ENCODE peak calls at places on chromosome 19, in nine cellular contexts. One of them, this sample, is unnamed.

GRCh38 chr19:39428309-39429112 is 7.2 kb downstream of the RPS16 start:
- DNase-seq in NCI-H82: peak; percentile 63
- DNase-seq in uterus: peak; percentile 82
- DNase-seq in NCI-H187 treated with DMSO at 0.1 percent for 48 hours: no peak
- DNase-seq in cardiac muscle cell: peak; percentile 96
- DNase-seq in epithelial cell of esophagus: no peak
- DNase-seq in NCI-H1930: no peak
- DNase-seq in SW 1271: no peak
- DNase-seq in iPS-NIHi11: peak; percentile 84
- DNase-seq in this sample: peak; percentile 74

GRCh38 chr19:35031072-35031881 is 1.0 kb downstream of the SCN1B start:
- DNase-seq in NCI-H187 treated with DMSO at 0.1 percent for 48 hours: no peak
- DNase-seq in cardiac muscle cell: peak; percentile 42
- DNase-seq in epithelial cell of esophagus: no peak
- DNase-seq in iPS-NIHi11: peak; percentile 72
- DNase-seq in NCI-H1930: peak; percentile 41
- DNase-seq in uterus: peak; percentile 49
- DNase-seq in SW 1271: no peak
- DNase-seq in NCI-H82: peak; percentile 67
- DNase-seq in this sample: peak; percentile 54

GRCh38 chr19:16148443-16149045 is 5.1 kb downstream of the HSH2D start:
- DNase-seq in iPS-NIHi11: no peak
- DNase-seq in uterus: no peak
- DNase-seq in cardiac muscle cell: no peak
- DNase-seq in SW 1271: no peak
- DNase-seq in NCI-H187 treated with DMSO at 0.1 percent for 48 hours: no peak
- DNase-seq in NCI-H82: no peak
- DNase-seq in epithelial cell of esophagus: no peak
- DNase-seq in NCI-H1930: no peak
- DNase-seq in this sample: no peak

GRCh38 chr19:14097532-14098151 is 7.1 kb upstream of the SAMD1 start:
- DNase-seq in uterus: no peak
- DNase-seq in NCI-H82: peak; percentile 41
- DNase-seq in iPS-NIHi11: no peak
- DNase-seq in epithelial cell of esophagus: no peak
- DNase-seq in NCI-H1930: no peak
- DNase-seq in NCI-H187 treated with DMSO at 0.1 percent for 48 hours: no peak
- DNase-seq in SW 1271: no peak
- DNase-seq in cardiac muscle cell: no peak
- DNase-seq in this sample: no peak

GRCh38 chr19:18718846-18719458 is 35.5 kb downstream of the CRTC1 start:
- DNase-seq in cardiac muscle cell: no peak
- DNase-seq in NCI-H1930: no peak
- DNase-seq in NCI-H82: no peak
- DNase-seq in NCI-H187 treated with DMSO at 0.1 percent for 48 hours: no peak
- DNase-seq in uterus: no peak
- DNase-seq in SW 1271: no peak
- DNase-seq in epithelial cell of esophagus: no peak
- DNase-seq in iPS-NIHi11: no peak
- DNase-seq in this sample: no peak

GRCh38 chr19:46033401-46033800 is 7.4 kb downstream of the IGFL4 start:
- DNase-seq in NCI-H82: no peak
- DNase-seq in uterus: no peak
- DNase-seq in cardiac muscle cell: no peak
- DNase-seq in SW 1271: no peak
- DNase-seq in epithelial cell of esophagus: no peak
- DNase-seq in NCI-H187 treated with DMSO at 0.1 percent for 48 hours: no peak
- DNase-seq in iPS-NIHi11: no peak
- DNase-seq in NCI-H1930: no peak
- DNase-seq in this sample: no peak

GRCh38 chr19:2883686-2884439 is 16.7 kb downstream of the ZNF556 start:
- DNase-seq in epithelial cell of esophagus: no peak
- DNase-seq in cardiac muscle cell: no peak
- DNase-seq in iPS-NIHi11: no peak
- DNase-seq in NCI-H82: no peak
- DNase-seq in NCI-H187 treated with DMSO at 0.1 percent for 48 hours: no peak
- DNase-seq in NCI-H1930: no peak
- DNase-seq in uterus: no peak
- DNase-seq in SW 1271: no peak
- DNase-seq in this sample: no peak

GRCh38 chr19:18086590-18087138 is at the start of gene IL12RB1:
- DNase-seq in SW 1271: peak; percentile 11
- DNase-seq in uterus: no peak
- DNase-seq in cardiac muscle cell: no peak
- DNase-seq in NCI-H187 treated with DMSO at 0.1 percent for 48 hours: no peak
- DNase-seq in epithelial cell of esophagus: no peak
- DNase-seq in NCI-H82: no peak
- DNase-seq in iPS-NIHi11: no peak
- DNase-seq in NCI-H1930: no peak
- DNase-seq in this sample: no peak

GRCh38 chr19:5804516-5805464 is at the start of gene NRTN:
- DNase-seq in NCI-H82: peak; percentile 70
- DNase-seq in NCI-H187 treated with DMSO at 0.1 percent for 48 hours: no peak
- DNase-seq in NCI-H1930: peak; percentile 28
- DNase-seq in cardiac muscle cell: no peak
- DNase-seq in epithelial cell of esophagus: no peak
- DNase-seq in SW 1271: peak; percentile 13
- DNase-seq in uterus: no peak
- DNase-seq in iPS-NIHi11: peak; percentile 86
- DNase-seq in this sample: no peak

GRCh38 chr19:17926044-17926443 is 6.8 kb upstream of the CCDC124 start:
- DNase-seq in NCI-H82: no peak
- DNase-seq in SW 1271: no peak
- DNase-seq in NCI-H187 treated with DMSO at 0.1 percent for 48 hours: no peak
- DNase-seq in NCI-H1930: no peak
- DNase-seq in epithelial cell of esophagus: no peak
- DNase-seq in uterus: no peak
- DNase-seq in iPS-NIHi11: no peak
- DNase-seq in cardiac muscle cell: no peak
- DNase-seq in this sample: no peak

GRCh38 chr19:57241181-57241580 is 749 bp downstream of the ZNF805 start:
- DNase-seq in NCI-H187 treated with DMSO at 0.1 percent for 48 hours: no peak
- DNase-seq in SW 1271: no peak
- DNase-seq in iPS-NIHi11: no peak
- DNase-seq in NCI-H82: peak; percentile 6
- DNase-seq in NCI-H1930: no peak
- DNase-seq in uterus: no peak
- DNase-seq in cardiac muscle cell: peak; percentile 33
- DNase-seq in epithelial cell of esophagus: peak; percentile 23
- DNase-seq in this sample: no peak

GRCh38 chr19:18603255-18603957 is 3.2 kb downstream of the CRLF1 start:
- DNase-seq in cardiac muscle cell: peak; percentile 33
- DNase-seq in SW 1271: no peak
- DNase-seq in epithelial cell of esophagus: no peak
- DNase-seq in NCI-H1930: no peak
- DNase-seq in iPS-NIHi11: peak; percentile 65
- DNase-seq in uterus: no peak
- DNase-seq in NCI-H82: peak; percentile 71
- DNase-seq in NCI-H187 treated with DMSO at 0.1 percent for 48 hours: no peak
- DNase-seq in this sample: no peak

GRCh38 chr19:11194657-11195056 is 2.7 kb downstream of the KANK2 start:
- DNase-seq in cardiac muscle cell: peak; percentile 50
- DNase-seq in iPS-NIHi11: no peak
- DNase-seq in NCI-H1930: no peak
- DNase-seq in epithelial cell of esophagus: no peak
- DNase-seq in NCI-H187 treated with DMSO at 0.1 percent for 48 hours: no peak
- DNase-seq in uterus: no peak
- DNase-seq in SW 1271: no peak
- DNase-seq in NCI-H82: no peak
- DNase-seq in this sample: no peak

GRCh38 chr19:16851031-16851712 is 22.0 kb downstream of the SIN3B start:
- DNase-seq in cardiac muscle cell: no peak
- DNase-seq in uterus: no peak
- DNase-seq in NCI-H187 treated with DMSO at 0.1 percent for 48 hours: no peak
- DNase-seq in iPS-NIHi11: no peak
- DNase-seq in NCI-H1930: no peak
- DNase-seq in SW 1271: no peak
- DNase-seq in epithelial cell of esophagus: no peak
- DNase-seq in NCI-H82: no peak
- DNase-seq in this sample: no peak

GRCh38 chr19:3857449-3858003 is 11.3 kb downstream of the ZFR2 start:
- DNase-seq in SW 1271: no peak
- DNase-seq in cardiac muscle cell: no peak
- DNase-seq in uterus: no peak
- DNase-seq in iPS-NIHi11: no peak
- DNase-seq in epithelial cell of esophagus: no peak
- DNase-seq in NCI-H1930: no peak
- DNase-seq in NCI-H187 treated with DMSO at 0.1 percent for 48 hours: no peak
- DNase-seq in NCI-H82: no peak
- DNase-seq in this sample: no peak

GRCh38 chr19:38494379-38494778 is 60.9 kb downstream of the RYR1 start:
- DNase-seq in epithelial cell of esophagus: no peak
- DNase-seq in NCI-H82: no peak
- DNase-seq in NCI-H187 treated with DMSO at 0.1 percent for 48 hours: no peak
- DNase-seq in uterus: no peak
- DNase-seq in NCI-H1930: no peak
- DNase-seq in iPS-NIHi11: no peak
- DNase-seq in SW 1271: no peak
- DNase-seq in cardiac muscle cell: no peak
- DNase-seq in this sample: no peak

GRCh38 chr19:29831041-29831548 is 19.3 kb downstream of the CCNE1 start:
- DNase-seq in cardiac muscle cell: no peak
- DNase-seq in epithelial cell of esophagus: peak; percentile 88
- DNase-seq in NCI-H82: no peak
- DNase-seq in NCI-H187 treated with DMSO at 0.1 percent for 48 hours: no peak
- DNase-seq in uterus: no peak
- DNase-seq in SW 1271: peak; percentile 53
- DNase-seq in iPS-NIHi11: peak; percentile 26
- DNase-seq in NCI-H1930: no peak
- DNase-seq in this sample: no peak

GRCh38 chr19:55528030-55528801 is 8.7 kb downstream of the SBK2 start:
- DNase-seq in NCI-H1930: no peak
- DNase-seq in NCI-H187 treated with DMSO at 0.1 percent for 48 hours: no peak
- DNase-seq in uterus: no peak
- DNase-seq in NCI-H82: peak; percentile 93
- DNase-seq in epithelial cell of esophagus: no peak
- DNase-seq in SW 1271: no peak
- DNase-seq in iPS-NIHi11: no peak
- DNase-seq in cardiac muscle cell: peak; percentile 29
- DNase-seq in this sample: no peak

GRCh38 chr19:18839465-18840287 is 7.9 kb downstream of the UPF1 start:
- DNase-seq in SW 1271: no peak
- DNase-seq in uterus: no peak
- DNase-seq in epithelial cell of esophagus: no peak
- DNase-seq in NCI-H1930: no peak
- DNase-seq in iPS-NIHi11: no peak
- DNase-seq in NCI-H187 treated with DMSO at 0.1 percent for 48 hours: no peak
- DNase-seq in NCI-H82: no peak
- DNase-seq in cardiac muscle cell: no peak
- DNase-seq in this sample: no peak

GRCh38 chr19:9645466-9645865 is 24.4 kb upstream of the ZNF561 start:
- DNase-seq in NCI-H82: no peak
- DNase-seq in NCI-H1930: no peak
- DNase-seq in SW 1271: peak; percentile 9
- DNase-seq in NCI-H187 treated with DMSO at 0.1 percent for 48 hours: no peak
- DNase-seq in iPS-NIHi11: no peak
- DNase-seq in uterus: no peak
- DNase-seq in cardiac muscle cell: no peak
- DNase-seq in epithelial cell of esophagus: peak; percentile 2
- DNase-seq in this sample: no peak

This sample was measured in left ventricle myocardium inferior.